ENCODE peak calls at places on chromosomes 4 and X, in eight cellular contexts. D, A, P, M, T, C, J and R are unnamed samples.

GRCh38 chr4:110165382-110166285 is 32.8 kb downstream of the ELOVL6 start:
- DNase-seq in D (no peak), C (no peak), A (peak; percentile 31), T (peak; percentile 45), M (peak; percentile 60), P (no peak), J (no peak), R (peak; percentile 72)

GRCh38 chrX:71607488-71607887 is 10.8 kb downstream of the CXCR3 start:
- DNase-seq in M (no peak), A (no peak), T (no peak), J (no peak), C (no peak), D (no peak), P (no peak), R (no peak)

GRCh38 chr4:110371016-110371795 is 104.7 kb upstream of the ENPEP start:
- DNase-seq in T (no peak), M (no peak), D (no peak), A (no peak), C (no peak), P (no peak), J (no peak), R (no peak)

GRCh38 chr4:25913056-25913850 is 767 bp upstream of the SMIM20 start:
- DNase-seq in P (no peak), J (no peak), M (peak; percentile 15), A (no peak), D (no peak), C (no peak), T (no peak), R (no peak)

GRCh38 chr4:40720931-40721330 is 28.8 kb upstream of the NSUN7 start:
- DNase-seq in P (no peak), C (no peak), M (no peak), D (no peak), T (no peak), A (no peak), J (no peak), R (peak; percentile 25)

GRCh38 chr4:5511791-5512190 is 196.6 kb downstream of the EVC2 start:
- DNase-seq in D (no peak), M (no peak), A (no peak), T (no peak), C (no peak), J (no peak), P (no peak), R (no peak)

GRCh38 chr4:77157859-77158486 is 966 bp downstream of the CCNG2 start:
- DNase-seq in A (peak; percentile 51), T (peak; percentile 77), M (peak; percentile 90), P (peak; percentile 78), D (peak; percentile 69), C (peak; percentile 93), J (peak; percentile 45), R (peak; percentile 93)

GRCh38 chr4:98406819-98407218 is 145.6 kb downstream of the RAP1GDS1 start:
- DNase-seq in P (no peak), J (no peak), C (no peak), A (no peak), M (no peak), T (no peak), D (no peak), R (no peak)

GRCh38 chr4:52660643-52661042 is 1.5 kb upstream of the USP46 start:
- DNase-seq in C (no peak), J (no peak), A (no peak), D (no peak), T (no peak), M (no peak), P (no peak), R (peak; percentile 15)
- H3K4me3 ChIP-seq in C (peak overlapping the region; percentile 94), J (no peak overlapping the region), A (no peak overlapping the region), D (no peak overlapping the region), T (no peak overlapping the region), M (no peak overlapping the region), P (no peak overlapping the region), R (peak overlapping the region; percentile 76)

GRCh38 chr4:148373093-148373492 is 69.1 kb downstream of the NR3C2 start:
- DNase-seq in T (no peak), C (no peak), J (no peak), D (no peak), M (no peak), P (no peak), A (no peak), R (no peak)
- TF ChIP-seq MAX in T (no peak), C (no peak), J (no peak), D (no peak), M (no peak), P (no peak), A (no peak), R (no peak)

DNA sequence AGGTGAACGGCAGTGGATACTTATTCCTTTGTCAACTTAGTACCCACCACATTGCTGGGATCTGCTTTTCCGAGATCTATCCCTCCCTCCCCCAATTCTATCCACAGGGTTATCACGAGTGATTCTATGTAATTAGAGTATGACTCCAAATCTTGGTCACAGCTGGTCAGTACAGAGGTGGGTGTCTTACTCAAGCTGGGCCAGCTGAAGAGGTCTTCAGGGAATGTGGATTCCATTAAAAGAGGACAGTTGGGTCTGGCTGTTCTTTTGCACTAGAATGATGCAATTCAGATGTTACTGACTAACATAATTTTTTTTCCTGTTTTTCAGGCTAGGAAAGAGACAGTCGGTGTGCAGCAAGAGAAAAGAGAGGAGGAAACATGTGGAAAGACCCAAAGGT is 92.3 kb downstream of the HS3ST1 start:
- DNase-seq in M (no peak), D (no peak), T (no peak), A (no peak), J (no peak), C (no peak), P (no peak), R (no peak)
- TF ChIP-seq POLR2A in M (no peak), D (no peak), T (no peak), A (no peak), J (no peak), C (no peak), P (no peak), R (no peak)

GRCh38 chr4:47011189-47011518 is 17.8 kb upstream of the GABRA4 start:
- DNase-seq in A (no peak), M (no peak), J (no peak), D (no peak), C (no peak), T (no peak), P (no peak), R (no peak)
- H3K4me3 ChIP-seq in A (no peak overlapping the region), M (no peak overlapping the region), J (no peak overlapping the region), D (no peak overlapping the region), C (no peak overlapping the region), T (no peak overlapping the region), P (peak overlapping the region; percentile 26), R (peak overlapping the region; percentile 27)

GRCh38 chr4:75831856-75832405 is 70.3 kb downstream of the PPEF2 start:
- DNase-seq in J (no peak), T (no peak), P (no peak), D (no peak), A (no peak), M (no peak), C (no peak), R (peak; percentile 57)
- TF ChIP-seq MAX in J (no peak), T (no peak), P (no peak), D (no peak), A (no peak), M (no peak), C (no peak), R (peak; percentile 45)

GRCh38 chr4:184170996-184171395 is 46.7 kb downstream of the ENPP6 start:
- DNase-seq in M (no peak), P (no peak), D (no peak), J (no peak), A (no peak), C (no peak), T (no peak), R (no peak)
- TF ChIP-seq POLR2A in M (no peak), P (no peak), D (no peak), J (no peak), A (no peak), C (no peak), T (no peak), R (no peak)

GRCh38 chrX:9662148-9662547 is 103.5 kb downstream of the GPR143 start:
- DNase-seq in C (no peak), D (no peak), P (no peak), J (no peak), T (no peak), M (peak; percentile 64), A (no peak), R (no peak)

GRCh38 chrX:9657590-9658256 is 107.9 kb downstream of the GPR143 start:
- DNase-seq in C (no peak), J (no peak), D (no peak), A (no peak), T (no peak), P (no peak), M (no peak), R (no peak)

GRCh38 chrX:9656277-9656676 is 109.4 kb downstream of the GPR143 start:
- DNase-seq in P (peak; percentile 57), A (no peak), J (no peak), C (no peak), D (no peak), M (no peak), T (no peak), R (no peak)

GRCh38 chrX:9656871-9657270 is 108.8 kb downstream of the GPR143 start:
- DNase-seq in C (no peak), T (no peak), D (no peak), A (no peak), J (no peak), P (no peak), M (no peak), R (no peak)

GRCh38 chrX:9659571-9660195 is 106.0 kb downstream of the GPR143 start:
- DNase-seq in A (no peak), P (no peak), M (no peak), C (no peak), J (no peak), T (no peak), D (no peak), R (no peak)
- H3K4me3 ChIP-seq in A (no peak overlapping the region), P (no peak overlapping the region), M (no peak overlapping the region), C (no peak overlapping the region), J (no peak overlapping the region), T (no peak overlapping the region), D (no peak overlapping the region), R (no peak overlapping the region)

GRCh38 chr4:122483481-122483880 is 27.0 kb upstream of the IL2 start:
- DNase-seq in P (no peak), A (no peak), C (no peak), J (no peak), M (no peak), T (no peak), D (no peak), R (no peak)
- TF ChIP-seq MAX in P (no peak), A (no peak), C (no peak), J (no peak), M (no peak), T (no peak), D (no peak), R (no peak)

GRCh38 chr4:8433181-8433580 is 7.3 kb downstream of the ACOX3 start:
- DNase-seq in P (no peak), C (no peak), M (no peak), D (no peak), T (no peak), J (no peak), A (no peak), R (no peak)

GRCh38 chr4:8431553-8431952 is 9.0 kb downstream of the ACOX3 start:
- DNase-seq in T (no peak), P (no peak), D (no peak), M (no peak), A (no peak), J (no peak), C (no peak), R (no peak)

GRCh38 chr4:8427262-8427661 is 13.3 kb downstream of the ACOX3 start:
- DNase-seq in M (no peak), C (no peak), J (no peak), T (no peak), D (no peak), P (no peak), A (no peak), R (no peak)

GRCh38 chr4:8427761-8428287 is 12.7 kb downstream of the ACOX3 start:
- DNase-seq in M (peak; percentile 73), T (peak; percentile 21), C (no peak), A (no peak), P (peak; percentile 76), J (no peak), D (no peak), R (peak; percentile 76)

GRCh38 chr4:8428288-8429097 is 12.0 kb downstream of the ACOX3 start:
- DNase-seq in M (peak; percentile 85), C (peak; percentile 100), P (peak; percentile 67), D (peak; percentile 61), J (peak; percentile 41), A (peak; percentile 63), T (peak; percentile 88), R (peak; percentile 92)
- TF ChIP-seq POLR2A in M (peak; percentile 76), C (peak; percentile 69), P (peak; percentile 85), D (peak; percentile 51), J (peak; percentile 89), A (peak; percentile 38), T (peak; percentile 63), R (peak; percentile 83)